ENCODE peak calls at places on chromosome 19, in nine cellular contexts. V is fibroblast of lung, E is Peyer's patch, T is body of pancreas, M is colonic mucosa, N is SK-N-SH, F is IMR-90, X is GM23248, L is esophagus squamous epithelium. H is an unnamed sample.

GRCh38 chr19:45637890-45638667 is 1.1 kb downstream of the EML2 start:
- DNase-seq in V (peak; percentile 47), M (peak; percentile 84), E (no peak), X (peak; percentile 55), N (no peak), L (no peak), T (no peak), F (peak; percentile 48), H (no peak)

GRCh38 chr19:1133471-1133929 is 29.7 kb downstream of the GPX4 start:
- DNase-seq in L (peak; percentile 41), X (no peak), N (peak; percentile 70), T (no peak), E (peak; percentile 89), M (peak; percentile 45), F (no peak), V (no peak), H (no peak)

GRCh38 chr19:10508707-10509106 is 5.6 kb upstream of the KEAP1 start:
- DNase-seq in F (peak; percentile 28), M (no peak), E (no peak), N (no peak), T (no peak), L (no peak), X (no peak), V (no peak), H (no peak)

GRCh38 chr19:11063434-11063833 is 25.8 kb upstream of the LDLR start:
- DNase-seq in V (no peak), T (no peak), N (no peak), M (no peak), E (no peak), X (no peak), L (no peak), F (no peak), H (no peak)

GRCh38 chr19:5172859-5173577 is 167.6 kb downstream of the PTPRS start:
- DNase-seq in L (no peak), T (no peak), F (peak; percentile 98), E (no peak), N (no peak), X (peak; percentile 99), M (no peak), V (peak; percentile 94), H (peak; percentile 79)

GRCh38 chr19:10533656-10534386 is 9.9 kb upstream of the ATG4D start:
- DNase-seq in F (peak; percentile 88), X (peak; percentile 79), T (no peak), M (no peak), V (peak; percentile 68), E (no peak), N (no peak), L (no peak), H (no peak)

GRCh38 chr19:14542721-14543328 is 13.4 kb downstream of the TECR start:
- DNase-seq in M (no peak), X (peak; percentile 77), V (no peak), F (no peak), L (no peak), E (no peak), T (no peak), N (peak; percentile 41), H (no peak)

GRCh38 chr19:29855087-29855486 is 43.3 kb downstream of the CCNE1 start:
- DNase-seq in N (no peak), F (no peak), T (no peak), E (no peak), L (no peak), M (no peak), X (no peak), V (no peak), H (no peak)

GRCh38 chr19:48186015-48186414 is 15.5 kb downstream of the ZSWIM9 start:
- DNase-seq in V (no peak), M (no peak), L (no peak), X (no peak), F (no peak), T (no peak), E (no peak), N (no peak), H (peak; percentile 28)

GRCh38 chr19:36032251-36033104 is at the start of gene CLIP3:
- DNase-seq in F (peak; percentile 62), M (peak; percentile 32), E (no peak), X (peak; percentile 84), N (peak; percentile 100), V (peak; percentile 63), T (peak; percentile 41), L (no peak), H (peak; percentile 12)

GRCh38 chr19:30226464-30227070 is 145.6 kb upstream of the ZNF536 start:
- DNase-seq in T (no peak), L (no peak), E (no peak), N (peak; percentile 79), V (no peak), M (no peak), X (peak; percentile 47), F (no peak), H (no peak)

GRCh38 chr19:14517840-14518505 is at the start of gene DNAJB1:
- DNase-seq in L (no peak), N (peak; percentile 94), F (peak; percentile 64), E (peak; percentile 72), V (peak; percentile 77), X (peak; percentile 92), T (peak; percentile 82), M (peak; percentile 87), H (peak; percentile 29)

GRCh38 chr19:23075031-23075733 is 41.6 kb upstream of the ZNF730 start:
- DNase-seq in X (peak; percentile 46), F (peak; percentile 72), L (no peak), M (peak; percentile 73), T (peak; percentile 43), N (peak; percentile 92), E (no peak), V (peak; percentile 76), H (peak; percentile 70)

GRCh38 chr19:50967924-50968708 is 1.3 kb downstream of the KLK6 start:
- DNase-seq in E (no peak), N (no peak), T (no peak), X (no peak), M (no peak), L (no peak), F (no peak), V (no peak), H (no peak)

GRCh38 chr19:1079566-1080111 is 12.7 kb downstream of the ARHGAP45 start:
- DNase-seq in N (peak; percentile 89), L (no peak), E (peak; percentile 45), T (no peak), V (no peak), M (peak; percentile 39), F (no peak), X (no peak), H (no peak)

GRCh38 chr19:14536926-14537692 is 7.7 kb downstream of the TECR start:
- DNase-seq in L (no peak), V (peak; percentile 55), X (peak; percentile 50), M (peak; percentile 91), E (no peak), F (no peak), T (peak; percentile 89), N (peak; percentile 80), H (no peak)

GRCh38 chr19:4970558-4971423 is 1.9 kb downstream of the KDM4B start:
- DNase-seq in L (no peak), V (peak; percentile 28), N (peak; percentile 64), F (no peak), X (peak; percentile 56), T (peak; percentile 64), M (peak; percentile 49), E (no peak), H (no peak)

GRCh38 chr19:1040476-1041271 is 767 bp downstream of the ABCA7 start:
- DNase-seq in L (peak; percentile 55), T (peak; percentile 89), M (peak; percentile 95), X (peak; percentile 93), F (peak; percentile 93), E (peak; percentile 94), N (peak; percentile 97), V (peak; percentile 94), H (peak; percentile 91)

DNA sequence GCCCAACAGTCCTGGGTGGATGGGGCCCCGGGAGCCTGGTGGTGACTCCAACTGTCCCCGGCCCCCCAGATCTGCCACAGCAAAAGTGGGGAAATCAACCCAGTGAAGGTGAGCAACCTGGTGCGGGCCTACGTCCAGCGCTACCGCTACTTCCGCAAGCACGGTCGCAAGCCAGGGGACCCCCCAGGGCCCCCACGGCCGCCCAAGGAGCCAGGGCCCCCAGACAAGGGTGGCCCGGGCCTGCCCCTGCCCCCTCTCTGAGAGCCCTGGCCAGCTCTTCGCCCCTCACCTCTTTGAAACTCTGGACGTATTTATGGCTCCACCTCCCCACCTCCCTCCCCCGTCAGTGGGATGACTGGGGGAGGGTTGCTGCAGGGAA is 7.5 kb downstream of the IRF3 start:
- DNase-seq in E (no peak), N (no peak), F (no peak), V (no peak), X (no peak), T (no peak), L (no peak), M (no peak), H (no peak)
- H3K27ac ChIP-seq in E (no peak overlapping the region), N (no peak overlapping the region), F (no peak overlapping the region), V (no peak overlapping the region), X (no peak overlapping the region), T (no peak overlapping the region), L (no peak overlapping the region), M (no peak overlapping the region), H (no peak overlapping the region)

GRCh38 chr19:33554821-33555220 is 33.2 kb upstream of the PEPD start:
- DNase-seq in X (no peak), N (no peak), T (no peak), V (no peak), L (no peak), F (no peak), E (no peak), M (no peak), H (no peak)
- H3K4me3 ChIP-seq in X (no peak overlapping the region), N (no peak overlapping the region), T (no peak overlapping the region), V (no peak overlapping the region), L (no peak overlapping the region), F (no peak overlapping the region), E (no peak overlapping the region), M (no peak overlapping the region), H (no peak overlapping the region)

DNA sequence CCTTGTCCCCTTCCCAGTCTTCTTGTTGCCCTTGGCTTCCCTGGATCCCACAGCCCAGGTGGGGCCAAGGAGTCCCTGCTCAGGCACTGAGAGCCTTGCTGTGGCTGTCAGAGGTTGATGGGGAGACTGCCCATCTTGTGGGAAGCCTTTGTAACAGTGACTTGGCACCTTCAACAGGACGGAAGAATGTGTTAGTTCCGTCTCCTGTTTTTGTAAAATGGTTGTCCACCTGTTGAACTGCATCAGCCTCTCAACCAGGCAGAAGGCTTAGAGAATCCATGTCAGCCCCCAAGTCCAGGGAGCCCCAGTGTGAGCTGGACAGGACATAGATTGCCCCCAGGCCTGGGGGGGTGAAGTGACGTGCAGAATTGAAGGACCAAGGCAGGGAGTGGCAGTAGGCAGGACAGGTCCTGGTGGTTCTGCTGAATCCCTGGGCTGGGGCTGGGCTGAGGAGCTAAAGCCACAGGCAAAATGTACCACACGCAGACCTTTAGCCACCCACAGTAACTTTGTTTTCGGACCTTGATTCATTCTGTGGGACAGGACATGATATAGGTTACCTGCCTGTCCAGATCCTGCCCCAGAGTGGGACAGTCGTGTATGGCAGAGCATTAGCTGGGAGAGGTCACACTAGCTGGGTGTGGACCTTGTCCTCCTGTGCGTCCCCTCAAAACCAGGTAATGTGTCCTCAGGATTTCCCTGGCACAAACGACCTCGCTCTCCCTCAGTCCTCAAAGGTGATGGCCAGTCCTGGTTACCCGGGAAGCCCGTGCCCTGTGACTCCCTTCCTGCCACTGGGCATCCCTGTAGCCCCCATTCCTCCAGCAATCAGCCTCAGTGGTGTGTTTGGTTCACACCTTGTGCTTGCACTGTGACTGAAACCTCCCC is 47.0 kb downstream of the GATAD2A start:
- DNase-seq in E (no peak), M (no peak), T (no peak), F (no peak), N (no peak), X (no peak), L (no peak), V (no peak), H (no peak)
- H3K4me1 ChIP-seq in E (peaks cover under 1% of the 10 kb centered on the region), M (peaks cover 4% of the 10 kb centered on the region), T (peaks cover 15% of the 10 kb centered on the region), F (peaks cover 4% of the 10 kb centered on the region), N (peaks cover 4% of the 10 kb centered on the region), X (no peaks in the 10 kb centered on the region), L (peaks cover 23% of the 10 kb centered on the region), V (peaks cover 3% of the 10 kb centered on the region), H (no peaks in the 10 kb centered on the region)

GRCh38 chr19:3057275-3057714 is 5.0 kb downstream of the TLE5 start:
- DNase-seq in F (no peak), T (peak; percentile 98), M (peak; percentile 61), X (peak; percentile 58), V (peak; percentile 69), N (no peak), E (no peak), L (no peak), H (peak; percentile 92)
- H3K27ac ChIP-seq in F (no peak overlapping the region), T (peak overlapping the region; percentile 95), M (peak overlapping the region; percentile 39), X (no peak overlapping the region), V (peak overlapping the region; percentile 44), N (no peak overlapping the region), E (peak overlapping the region; percentile 43), L (peak overlapping the region; percentile 96), H (peak overlapping the region; percentile 75)